ENCODE peak calls at places on chromosomes 2 and 18, in eight cellular contexts. F is AG10803, Q is psoas muscle, I is dorsolateral prefrontal cortex, D is AG04450, W is cardiac fibroblast, E is foreskin fibroblast, X is HCT116. A is an unnamed sample.

GRCh38 chr2:145653553-145653952 is 1133.6 kb upstream of the ZEB2 start:
- DNase-seq in I (no peak), X (no peak), F (no peak), E (no peak), D (no peak), Q (no peak), W (no peak), A (no peak)

GRCh38 chr2:176171331-176172006 is 14.4 kb downstream of the HOXD3 start:
- DNase-seq in Q (no peak), E (no peak), D (no peak), W (no peak), X (no peak), I (no peak), F (no peak), A (no peak)

GRCh38 chr2:175597286-175597685 is 404.8 kb downstream of the LNPK start:
- DNase-seq in D (no peak), F (peak; percentile 62), E (peak; percentile 14), I (no peak), W (no peak), X (no peak), Q (no peak), A (no peak)

GRCh38 chr2:237955640-237956401 is 11.0 kb upstream of the UBE2F start:
- DNase-seq in F (no peak), X (no peak), I (no peak), E (no peak), Q (no peak), W (no peak), D (no peak), A (no peak)

GRCh38 chr2:201643216-201643651 is at the start of gene TMEM237:
- DNase-seq in W (peak; percentile 42), X (peak; percentile 6), Q (peak; percentile 45), I (peak; percentile 48), E (no peak), D (no peak), F (peak; percentile 56), A (no peak)

GRCh38 chr2:72915907-72916742 is 1.2 kb upstream of the EMX1 start:
- DNase-seq in D (no peak), W (peak; percentile 24), E (no peak), I (no peak), F (no peak), Q (peak; percentile 51), X (no peak), A (no peak)

GRCh38 chr2:218397502-218398436 is 1.9 kb upstream of the CTDSP1 start:
- DNase-seq in D (no peak), E (peak; percentile 78), F (peak; percentile 83), I (no peak), W (peak; percentile 90), Q (peak; percentile 74), X (peak; percentile 58), A (no peak)

GRCh38 chr2:179191110-179191509 is 73.5 kb downstream of the SESTD1 start:
- DNase-seq in F (no peak), W (no peak), I (no peak), X (no peak), Q (no peak), D (no peak), E (no peak), A (no peak)

GRCh38 chr2:149928026-149928425 is 340.5 kb upstream of the MMADHC start:
- DNase-seq in F (no peak), I (no peak), D (no peak), W (no peak), E (no peak), Q (no peak), X (no peak), A (no peak)

GRCh38 chr18:34746614-34747013 is 36.5 kb downstream of the DTNA start:
- DNase-seq in D (no peak), F (no peak), I (no peak), W (no peak), X (no peak), E (no peak), Q (no peak), A (no peak)

GRCh38 chr2:236338495-236339184 is 74.4 kb upstream of the ASB18 start:
- DNase-seq in D (no peak), F (no peak), W (peak; percentile 43), I (no peak), X (no peak), Q (no peak), E (no peak), A (no peak)

GRCh38 chr2:207896525-207897295 is 127.0 kb upstream of the FZD5 start:
- DNase-seq in E (no peak), Q (no peak), X (no peak), D (no peak), I (no peak), W (no peak), F (no peak), A (no peak)

GRCh38 chr2:195646424-195646823 is 10.6 kb upstream of the SLC39A10 start:
- DNase-seq in I (no peak), F (no peak), X (no peak), D (no peak), W (no peak), E (no peak), Q (no peak), A (no peak)

GRCh38 chr2:195647302-195647701 is 9.7 kb upstream of the SLC39A10 start:
- DNase-seq in Q (no peak), E (no peak), W (no peak), D (no peak), X (no peak), F (no peak), I (no peak), A (no peak)

GRCh38 chr2:195642677-195643063 is 14.4 kb upstream of the SLC39A10 start:
- DNase-seq in X (no peak), Q (no peak), D (no peak), W (no peak), E (no peak), F (no peak), I (no peak), A (no peak)

GRCh38 chr2:195642027-195642676 is 14.9 kb upstream of the SLC39A10 start:
- DNase-seq in I (no peak), D (no peak), Q (no peak), W (no peak), X (no peak), E (no peak), F (no peak), A (no peak)

GRCh38 chr2:195645413-195645812 is 11.6 kb upstream of the SLC39A10 start:
- DNase-seq in W (no peak), X (no peak), F (no peak), I (no peak), D (no peak), Q (no peak), E (no peak), A (no peak)
- H3K4me3 ChIP-seq in W (no peak overlapping the region), X (no peak overlapping the region), F (no peak overlapping the region), I (no peak overlapping the region), D (no peak overlapping the region), Q (no peak overlapping the region), E (no peak overlapping the region), A (no peak overlapping the region)

GRCh38 chr2:46332686-46333281 is 35.6 kb downstream of the EPAS1 start:
- DNase-seq in Q (no peak), X (no peak), F (peak; percentile 77), E (peak; percentile 53), W (no peak), I (peak; percentile 11), D (no peak), A (no peak)

GRCh38 chr2:46329340-46329739 is 32.1 kb downstream of the EPAS1 start:
- DNase-seq in X (no peak), I (no peak), Q (no peak), F (no peak), W (no peak), D (no peak), E (no peak), A (no peak)

GRCh38 chr2:46329803-46330775 is 32.9 kb downstream of the EPAS1 start:
- DNase-seq in W (peak; percentile 89), E (peak; percentile 83), X (no peak), I (no peak), D (peak; percentile 73), Q (no peak), F (peak; percentile 96), A (peak; percentile 89)

GRCh38 chr2:46333912-46334311 is 36.7 kb downstream of the EPAS1 start:
- DNase-seq in X (no peak), D (no peak), E (no peak), F (peak; percentile 41), Q (no peak), W (no peak), I (peak; percentile 49), A (no peak)

DNA sequence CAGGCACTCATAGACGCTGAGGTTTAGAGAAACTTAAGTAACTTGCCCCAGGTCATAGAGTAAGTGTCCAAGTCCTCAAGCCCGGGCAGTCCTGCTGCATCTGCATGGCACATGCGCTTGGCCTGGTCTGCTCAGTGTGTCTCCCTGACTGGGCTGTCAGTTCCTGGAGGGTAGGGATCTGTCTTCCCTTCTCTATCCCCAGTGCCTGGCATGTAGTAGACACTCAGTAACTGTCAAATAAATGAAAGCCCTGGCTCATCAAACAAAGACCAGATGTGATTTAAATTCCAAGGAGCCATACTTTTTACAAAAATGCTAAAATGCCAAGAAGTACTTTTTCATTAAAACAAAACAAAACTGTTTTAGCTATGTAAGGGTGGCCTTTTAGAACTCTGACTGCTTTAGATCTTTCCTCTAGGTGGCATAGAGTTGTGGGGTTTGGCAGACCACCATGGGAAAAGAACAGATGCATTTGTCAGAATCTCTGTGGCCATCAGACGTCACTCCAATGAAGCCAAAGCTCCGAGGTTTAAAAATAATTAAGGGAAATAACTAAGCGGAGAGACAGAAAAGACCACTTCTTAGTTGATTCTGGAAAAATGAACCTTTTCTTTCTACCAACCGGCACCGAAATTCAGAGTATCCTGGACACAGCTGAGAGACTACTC is 34.0 kb downstream of the EPAS1 start:
- DNase-seq in W (no peak), E (peak; percentile 61), I (no peak), F (peak; percentile 87), X (no peak), Q (no peak), D (no peak), A (no peak)
- TF ChIP-seq CTCF in W (peak; percentile 1), E (no peak), I (no peak), F (peak; percentile 20), X (no peak), Q (no peak), D (no peak), A (no peak)

DNA sequence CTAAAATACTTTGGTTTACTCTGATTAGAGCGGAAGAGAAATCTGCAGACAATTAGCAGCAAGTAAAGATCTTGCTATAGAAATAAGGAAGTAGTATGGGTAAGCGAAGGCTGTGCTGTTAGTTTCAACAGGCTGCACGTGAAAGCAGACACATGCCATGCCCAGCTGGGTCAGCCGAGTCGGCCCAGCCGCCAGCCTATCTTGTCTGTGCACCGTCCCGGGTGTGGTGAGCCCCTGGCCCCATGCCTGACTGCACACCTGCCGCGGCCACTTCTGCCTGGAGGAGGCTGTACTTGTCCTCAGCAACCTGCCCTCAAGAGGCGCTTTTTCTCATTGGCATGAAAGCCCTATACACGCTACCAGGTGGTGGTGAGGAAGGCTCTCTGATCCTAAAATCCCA is 185.5 kb downstream of the SEPTIN10 start:
- DNase-seq in W (no peak), X (no peak), F (no peak), I (no peak), Q (no peak), D (no peak), E (no peak), A (no peak)
- H3K4me3 ChIP-seq in W (no peak overlapping the region), X (no peak overlapping the region), F (no peak overlapping the region), I (no peak overlapping the region), Q (no peak overlapping the region), D (no peak overlapping the region), E (no peak overlapping the region), A (no peak overlapping the region)

DNA sequence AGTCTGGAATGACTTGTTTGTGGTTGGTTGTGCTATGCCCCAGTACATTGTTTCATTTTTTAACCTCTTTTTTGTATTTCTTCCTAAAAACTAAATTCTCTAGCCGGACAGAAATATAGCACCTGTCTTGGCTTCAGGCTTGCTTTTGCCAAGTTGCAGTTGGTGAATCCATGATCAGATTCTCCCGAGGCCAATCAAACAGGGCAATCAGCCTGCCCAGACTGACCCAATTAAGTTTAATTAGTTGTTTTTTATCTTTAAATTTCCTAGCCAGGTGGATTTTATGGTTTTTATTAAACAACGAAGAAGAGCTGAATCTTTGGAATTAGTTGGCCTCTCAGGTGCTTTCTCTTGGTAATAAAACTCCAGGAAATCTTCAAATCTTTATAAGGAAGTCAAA is 162.1 kb downstream of the CPS1 start:
- DNase-seq in Q (no peak), I (no peak), E (no peak), F (no peak), X (no peak), W (no peak), D (no peak), A (no peak)
- TF ChIP-seq CTCF in Q (no peak), I (no peak), E (no peak), F (no peak), X (no peak), W (no peak), D (no peak), A (no peak)

A was measured in AG09309.